ENCODE peak calls at places on chromosome 1, in nine cellular contexts. One of them, this sample, is unnamed.

GRCh38 chr1:12436817-12437599 is 181.0 kb downstream of the DHRS3 start:
- DNase-seq in putamen: no peak
- DNase-seq in GM04503: no peak
- DNase-seq in DMS79: no peak
- DNase-seq in iris pigment epithelial cell: peak; percentile 91
- DNase-seq in Ammon's horn: no peak
- DNase-seq in psoas muscle: no peak
- DNase-seq in thoracic aorta: no peak
- DNase-seq in GM20000: no peak
- DNase-seq in this sample: no peak

GRCh38 chr1:240854367-240854766 is 242.4 kb upstream of the GREM2 start:
- DNase-seq in putamen: no peak
- DNase-seq in psoas muscle: no peak
- DNase-seq in thoracic aorta: no peak
- DNase-seq in DMS79: no peak
- DNase-seq in Ammon's horn: no peak
- DNase-seq in GM20000: no peak
- DNase-seq in GM04503: peak; percentile 44
- DNase-seq in iris pigment epithelial cell: peak; percentile 38
- DNase-seq in this sample: no peak

GRCh38 chr1:178942285-178943218 is 71.7 kb upstream of the ANGPTL1 start:
- DNase-seq in GM20000: no peak
- DNase-seq in psoas muscle: peak; percentile 70
- DNase-seq in iris pigment epithelial cell: peak; percentile 55
- DNase-seq in Ammon's horn: no peak
- DNase-seq in putamen: no peak
- DNase-seq in thoracic aorta: no peak
- DNase-seq in GM04503: no peak
- DNase-seq in DMS79: no peak
- DNase-seq in this sample: no peak

GRCh38 chr1:172883387-172883791 is 167.4 kb downstream of the TNFSF18 start:
- DNase-seq in putamen: no peak
- DNase-seq in iris pigment epithelial cell: no peak
- DNase-seq in Ammon's horn: no peak
- DNase-seq in psoas muscle: no peak
- DNase-seq in GM20000: no peak
- DNase-seq in GM04503: no peak
- DNase-seq in DMS79: no peak
- DNase-seq in thoracic aorta: no peak
- DNase-seq in this sample: no peak

GRCh38 chr1:160777486-160778089 is 18.4 kb upstream of the LY9 start:
- DNase-seq in GM04503: no peak
- DNase-seq in putamen: no peak
- DNase-seq in Ammon's horn: no peak
- DNase-seq in iris pigment epithelial cell: no peak
- DNase-seq in GM20000: peak; percentile 41
- DNase-seq in DMS79: no peak
- DNase-seq in psoas muscle: no peak
- DNase-seq in thoracic aorta: no peak
- DNase-seq in this sample: peak; percentile 81

GRCh38 chr1:204162498-204163074 is 3.6 kb downstream of the REN start:
- DNase-seq in iris pigment epithelial cell: peak; percentile 45
- DNase-seq in putamen: peak; percentile 64
- DNase-seq in Ammon's horn: peak; percentile 81
- DNase-seq in psoas muscle: peak; percentile 89
- DNase-seq in GM20000: peak; percentile 87
- DNase-seq in thoracic aorta: peak; percentile 26
- DNase-seq in GM04503: no peak
- DNase-seq in DMS79: peak; percentile 66
- DNase-seq in this sample: peak; percentile 64

GRCh38 chr1:99707535-99708142 is 58.8 kb downstream of the FRRS1 start:
- DNase-seq in thoracic aorta: peak; percentile 12
- DNase-seq in DMS79: peak; percentile 29
- DNase-seq in putamen: peak; percentile 46
- DNase-seq in psoas muscle: peak; percentile 70
- DNase-seq in GM20000: peak; percentile 42
- DNase-seq in iris pigment epithelial cell: peak; percentile 54
- DNase-seq in GM04503: no peak
- DNase-seq in Ammon's horn: peak; percentile 83
- DNase-seq in this sample: peak; percentile 67

GRCh38 chr1:235054961-235055360 is 73.7 kb downstream of the TOMM20 start:
- DNase-seq in Ammon's horn: no peak
- DNase-seq in putamen: no peak
- DNase-seq in GM20000: no peak
- DNase-seq in GM04503: no peak
- DNase-seq in psoas muscle: no peak
- DNase-seq in thoracic aorta: no peak
- DNase-seq in iris pigment epithelial cell: no peak
- DNase-seq in DMS79: no peak
- DNase-seq in this sample: no peak

GRCh38 chr1:54806931-54807611 is 5.9 kb upstream of the TTC22 start:
- DNase-seq in iris pigment epithelial cell: no peak
- DNase-seq in thoracic aorta: no peak
- DNase-seq in GM04503: no peak
- DNase-seq in putamen: no peak
- DNase-seq in DMS79: no peak
- DNase-seq in Ammon's horn: no peak
- DNase-seq in GM20000: no peak
- DNase-seq in psoas muscle: no peak
- DNase-seq in this sample: no peak

GRCh38 chr1:219304227-219305226 is 130.8 kb downstream of the LYPLAL1 start:
- DNase-seq in Ammon's horn: no peak
- DNase-seq in GM04503: no peak
- DNase-seq in thoracic aorta: peak; percentile 66
- DNase-seq in iris pigment epithelial cell: peak; percentile 54
- DNase-seq in psoas muscle: peak; percentile 60
- DNase-seq in putamen: no peak
- DNase-seq in GM20000: no peak
- DNase-seq in DMS79: no peak
- DNase-seq in this sample: no peak

GRCh38 chr1:223836586-223836985 is 9.2 kb downstream of the TP53BP2 start:
- DNase-seq in Ammon's horn: no peak
- DNase-seq in GM04503: no peak
- DNase-seq in GM20000: no peak
- DNase-seq in DMS79: no peak
- DNase-seq in putamen: no peak
- DNase-seq in iris pigment epithelial cell: no peak
- DNase-seq in psoas muscle: no peak
- DNase-seq in thoracic aorta: no peak
- DNase-seq in this sample: no peak

GRCh38 chr1:112358798-112359408 is 37.1 kb upstream of the CTTNBP2NL start:
- DNase-seq in iris pigment epithelial cell: peak; percentile 75
- DNase-seq in psoas muscle: peak; percentile 86
- DNase-seq in DMS79: no peak
- DNase-seq in GM04503: no peak
- DNase-seq in GM20000: peak; percentile 57
- DNase-seq in thoracic aorta: peak; percentile 13
- DNase-seq in Ammon's horn: peak; percentile 86
- DNase-seq in putamen: peak; percentile 43
- DNase-seq in this sample: peak; percentile 43

GRCh38 chr1:186275818-186276217 is 99.2 kb downstream of the TPR start:
- DNase-seq in psoas muscle: no peak
- DNase-seq in thoracic aorta: no peak
- DNase-seq in iris pigment epithelial cell: no peak
- DNase-seq in GM20000: no peak
- DNase-seq in DMS79: no peak
- DNase-seq in putamen: no peak
- DNase-seq in GM04503: no peak
- DNase-seq in Ammon's horn: no peak
- DNase-seq in this sample: no peak

GRCh38 chr1:234962340-234962989 is 166.2 kb downstream of the TOMM20 start:
- DNase-seq in GM20000: peak; percentile 68
- DNase-seq in Ammon's horn: no peak
- DNase-seq in GM04503: peak; percentile 98
- DNase-seq in DMS79: peak; percentile 67
- DNase-seq in psoas muscle: no peak
- DNase-seq in putamen: no peak
- DNase-seq in iris pigment epithelial cell: peak; percentile 100
- DNase-seq in thoracic aorta: no peak
- DNase-seq in this sample: peak; percentile 73

GRCh38 chr1:10210841-10211804 is 753 bp downstream of the KIF1B start:
- DNase-seq in iris pigment epithelial cell: peak; percentile 87
- DNase-seq in Ammon's horn: peak; percentile 96
- DNase-seq in GM20000: peak; percentile 60
- DNase-seq in psoas muscle: peak; percentile 98
- DNase-seq in GM04503: peak; percentile 88
- DNase-seq in DMS79: peak; percentile 57
- DNase-seq in thoracic aorta: peak; percentile 97
- DNase-seq in putamen: peak; percentile 96
- DNase-seq in this sample: no peak

This sample was measured in OCI-LY7.